ENCODE peak calls at places on chromosomes 7 and 10, in nine cellular contexts. M is keratinocyte; K is HCT116; N is cardiac muscle cell; S is brain microvascular endothelial cell; Y is CD8-positive, alpha-beta memory T cell; D is heart left ventricle; E is MM.1S; Z is lower lobe of right lung. T is an unnamed sample.

GRCh38 chr7:3722396-3722846 is 421.4 kb downstream of the SDK1 start:
- DNase-seq in M (no peak), K (peak; percentile 27), N (peak; percentile 2), S (peak; percentile 33), Y (peak; percentile 28), D (no peak), E (no peak), Z (no peak), T (no peak)

GRCh38 chr7:35647171-35647574 is 47.8 kb downstream of the HERPUD2 start:
- DNase-seq in M (no peak), K (no peak), N (peak; percentile 69), S (peak; percentile 7), Y (no peak), D (no peak), E (peak; percentile 19), Z (no peak), T (no peak)

GRCh38 chr7:101940830-101941229 is 123.4 kb downstream of the CUX1 start:
- DNase-seq in M (no peak), K (no peak), N (no peak), S (no peak), Y (no peak), D (peak; percentile 57), E (no peak), Z (no peak), T (no peak)

GRCh38 chr10:70740441-70741288 is 44.5 kb downstream of the TBATA start:
- DNase-seq in M (no peak), K (no peak), N (no peak), S (no peak), Y (no peak), D (no peak), E (no peak), Z (no peak), T (no peak)

GRCh38 chr7:51022821-51023220 is 240.1 kb upstream of the GRB10 start:
- DNase-seq in M (no peak), K (no peak), N (no peak), S (no peak), Y (no peak), D (no peak), E (no peak), Z (no peak), T (peak; percentile 5)

GRCh38 chr10:114100848-114101741 is 57.4 kb downstream of the ADRB1 start:
- DNase-seq in M (no peak), K (no peak), N (peak; percentile 72), S (peak; percentile 49), Y (no peak), D (peak; percentile 39), E (no peak), Z (no peak), T (no peak)

GRCh38 chr7:100801833-100802568 is 25.3 kb downstream of the EPHB4 start:
- DNase-seq in M (peak; percentile 98), K (no peak), N (peak; percentile 76), S (peak; percentile 26), Y (no peak), D (peak; percentile 48), E (no peak), Z (peak; percentile 74), T (peak; percentile 95)

GRCh38 chr7:71130280-71130679 is 1.7 kb upstream of the GALNT17 start:
- DNase-seq in M (no peak), K (no peak), N (no peak), S (no peak), Y (no peak), D (no peak), E (no peak), Z (no peak), T (no peak)

GRCh38 chr7:45417268-45417667 is 156.9 kb upstream of the ADCY1 start:
- DNase-seq in M (no peak), K (no peak), N (no peak), S (no peak), Y (no peak), D (no peak), E (no peak), Z (no peak), T (no peak)

GRCh38 chr10:7551891-7552731 is 114.7 kb downstream of the ITIH5 start:
- DNase-seq in M (no peak), K (no peak), N (no peak), S (no peak), Y (no peak), D (peak; percentile 63), E (no peak), Z (no peak), T (peak; percentile 33)

GRCh38 chr10:97450828-97451227 is 4.9 kb downstream of the ZDHHC16 start:
- DNase-seq in M (no peak), K (no peak), N (no peak), S (no peak), Y (no peak), D (no peak), E (no peak), Z (no peak), T (no peak)

GRCh38 chr7:112084506-112084905 is 121.7 kb downstream of the DOCK4 start:
- DNase-seq in M (no peak), K (no peak), N (peak; percentile 49), S (peak; percentile 90), Y (no peak), D (no peak), E (peak; percentile 92), Z (peak; percentile 51), T (no peak)

GRCh38 chr10:123351715-123352114 is 197.5 kb downstream of the BUB3 start:
- DNase-seq in M (no peak), K (no peak), N (no peak), S (no peak), Y (no peak), D (no peak), E (no peak), Z (no peak), T (no peak)

GRCh38 chr10:59872892-59873463 is 33.4 kb downstream of the CCDC6 start:
- DNase-seq in M (no peak), K (no peak), N (peak; percentile 94), S (peak; percentile 92), Y (no peak), D (peak; percentile 41), E (no peak), Z (no peak), T (peak; percentile 63)

GRCh38 chr7:76278540-76278939 is 23.9 kb upstream of the HSPB1 start:
- DNase-seq in M (no peak), K (no peak), N (no peak), S (no peak), Y (no peak), D (no peak), E (no peak), Z (no peak), T (no peak)

GRCh38 chr7:76281006-76281705 is 21.3 kb upstream of the HSPB1 start:
- DNase-seq in M (no peak), K (no peak), N (no peak), S (no peak), Y (no peak), D (no peak), E (no peak), Z (no peak), T (no peak)

GRCh38 chr7:76281706-76282343 is 20.6 kb upstream of the HSPB1 start:
- DNase-seq in M (no peak), K (no peak), N (no peak), S (no peak), Y (no peak), D (no peak), E (no peak), Z (no peak), T (no peak)

GRCh38 chr7:76282344-76283253 is 19.9 kb upstream of the HSPB1 start:
- DNase-seq in M (no peak), K (no peak), N (peak; percentile 38), S (no peak), Y (no peak), D (peak; percentile 58), E (no peak), Z (no peak), T (no peak)

GRCh38 chr7:76280408-76280807 is 22.1 kb upstream of the HSPB1 start:
- DNase-seq in M (no peak), K (no peak), N (peak; percentile 21), S (no peak), Y (no peak), D (no peak), E (no peak), Z (no peak), T (no peak)
- H3K27ac ChIP-seq in M (no peak overlapping the region), K (no peak overlapping the region), N (no peak overlapping the region), S (no peak overlapping the region), Y (no peak overlapping the region), D (no peak overlapping the region), E (no peak overlapping the region), Z (no peak overlapping the region), T (no peak overlapping the region)

DNA sequence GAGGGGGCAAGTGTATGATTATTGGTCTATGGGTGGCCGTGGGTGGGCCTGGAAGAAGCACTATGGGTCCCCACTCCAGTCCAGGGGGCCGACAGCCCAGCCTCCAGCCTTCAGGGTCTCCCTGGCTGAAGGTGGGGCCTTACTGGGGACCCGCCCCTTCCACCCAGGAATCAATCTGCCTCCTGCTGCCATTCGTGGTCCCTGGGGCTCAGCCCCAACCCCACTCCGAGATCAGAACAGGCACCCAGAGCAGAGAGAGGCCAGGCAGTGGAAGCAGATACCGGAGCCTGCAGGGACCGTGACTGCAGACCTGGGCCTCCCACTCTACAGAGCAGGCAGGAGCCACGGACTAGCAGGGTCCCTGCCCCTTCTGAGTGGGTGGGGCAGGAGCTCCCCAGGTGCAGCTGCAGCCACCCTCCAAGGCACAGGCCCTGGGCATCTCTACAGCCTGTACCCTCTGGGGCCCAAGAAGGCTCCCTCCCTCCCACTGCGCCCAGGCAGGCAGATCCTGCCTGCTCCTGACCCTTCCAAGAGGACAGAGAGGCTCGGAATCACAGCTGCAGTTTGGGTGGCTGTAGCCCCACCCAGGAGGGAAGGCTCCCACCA is 13.6 kb upstream of the FOXL3 start:
- DNase-seq in M (no peak), K (no peak), N (no peak), S (no peak), Y (no peak), D (peak; percentile 4), E (no peak), Z (no peak), T (no peak)
- H3K4me3 ChIP-seq in M (no peak overlapping the region), K (no peak overlapping the region), N (no peak overlapping the region), S (no peak overlapping the region), Y (no peak overlapping the region), D (no peak overlapping the region), E (no peak overlapping the region), Z (no peak overlapping the region), T (no peak overlapping the region)

DNA sequence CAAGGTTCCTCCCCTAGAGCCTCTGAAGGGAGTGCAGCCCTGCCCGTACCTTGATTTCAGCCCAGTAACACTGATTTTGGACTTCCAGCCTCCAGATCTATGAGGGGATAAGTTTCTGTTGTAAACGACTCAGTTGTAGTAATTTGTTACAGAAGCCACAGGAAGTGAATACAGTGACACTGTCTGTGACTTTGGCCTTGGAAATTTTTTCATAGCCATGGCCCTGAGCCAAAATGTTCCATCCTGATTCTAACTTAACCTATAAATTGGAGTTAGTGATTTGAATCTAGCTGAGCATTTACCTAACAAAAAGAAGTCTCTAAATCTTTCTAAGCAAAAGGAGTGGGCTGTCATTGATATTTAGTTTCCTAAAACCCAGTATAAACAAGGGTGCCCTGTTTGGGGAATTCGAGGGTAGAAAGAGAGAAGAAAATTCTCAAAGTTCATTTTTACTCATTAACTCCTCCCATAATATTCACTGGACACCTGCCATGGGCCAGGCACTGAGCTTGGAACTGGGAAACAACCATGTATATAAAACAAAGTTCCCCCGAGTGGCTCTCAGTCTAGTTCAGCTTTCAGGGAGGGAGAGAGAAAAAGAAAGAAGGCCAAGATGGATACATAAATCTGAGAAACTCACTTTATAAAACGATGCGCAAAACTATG is 162.3 kb downstream of the SKIDA1 start:
- DNase-seq in M (no peak), K (no peak), N (no peak), S (no peak), Y (no peak), D (no peak), E (no peak), Z (no peak), T (no peak)
- H3K27ac ChIP-seq in M (peak overlapping the region; percentile 93), K (peak overlapping the region; percentile 91), N (peak overlapping the region; percentile 89), S (peak overlapping the region; percentile 85), Y (no peak overlapping the region), D (peak overlapping the region; percentile 58), E (no peak overlapping the region), Z (no peak overlapping the region), T (peak overlapping the region; percentile 89)

GRCh38 chr10:62080905-62081304 is 179.4 kb downstream of the ARID5B start:
- DNase-seq in M (no peak), K (no peak), N (no peak), S (no peak), Y (no peak), D (no peak), E (no peak), Z (no peak), T (no peak)
- H3K4me3 ChIP-seq in M (no peak overlapping the region), K (no peak overlapping the region), N (no peak overlapping the region), S (no peak overlapping the region), Y (no peak overlapping the region), D (no peak overlapping the region), E (no peak overlapping the region), Z (no peak overlapping the region), T (no peak overlapping the region)